ENCODE peak calls at places on chromosomes 5 and 9, in seven cellular contexts. V is mesenchymal stem cell; U is foreskin fibroblast; T is DMS153; S is activated effector memory CD4-positive, alpha-beta T cell treated with Interleukin-2 at 50 U/mL for 16 hours; X is ecto neural progenitor cell; D is left cardiac atrium. Y is an unnamed sample.

GRCh38 chr9:135070198-135070951 is 17.1 kb upstream of the OLFM1 start:
- DNase-seq in T (no peak), X (peak), V (no peak), U (no peak), D (no peak), S (no peak), Y (peak)

GRCh38 chr5:152218694-152219093 is 186.4 kb downstream of the NMUR2 start:
- DNase-seq in U (no peak), X (no peak), T (no peak), D (no peak), S (no peak), V (no peak), Y (no peak)

GRCh38 chr9:134959971-134960310 is 42.2 kb upstream of the FCN1 start:
- DNase-seq in V (no peak), U (no peak), T (no peak), D (no peak), X (no peak), S (no peak), Y (no peak)

GRCh38 chr5:40677456-40677855 is 2.3 kb upstream of the PTGER4 start:
- DNase-seq in V (no peak), X (no peak), D (no peak), S (no peak), T (no peak), U (no peak), Y (no peak)

GRCh38 chr5:105503950-105504349 is 1941.4 kb upstream of the NUDT12 start:
- DNase-seq in T (no peak), U (no peak), V (no peak), X (no peak), D (no peak), S (no peak), Y (no peak)

GRCh38 chr5:37840036-37840909 is at the start of gene GDNF:
- DNase-seq in S (no peak), X (peak), U (peak), D (peak), V (peak), T (no peak), Y (peak)

GRCh38 chr9:6551126-6551525 is 94.4 kb downstream of the GLDC start:
- DNase-seq in X (no peak), S (no peak), T (no peak), D (no peak), V (peak), U (no peak), Y (no peak)

GRCh38 chr5:104189031-104189430 is 626.4 kb upstream of the NUDT12 start:
- DNase-seq in T (no peak), D (no peak), X (no peak), V (peak), U (no peak), S (no peak), Y (no peak)

GRCh38 chr9:101398930-101399640 is 434 bp downstream of the ZNF189 start:
- DNase-seq in V (no peak), X (no peak), D (no peak), S (no peak), T (no peak), U (no peak), Y (no peak)

GRCh38 chr9:71767421-71768321 is 642 bp downstream of the CEMIP2 start:
- DNase-seq in V (peak), S (no peak), D (peak), U (peak), X (peak), T (no peak), Y (peak)

GRCh38 chr9:131731237-131731995 is 8.5 kb downstream of the RAPGEF1 start:
- DNase-seq in V (peak), S (no peak), U (no peak), D (no peak), T (no peak), X (no peak), Y (no peak)

GRCh38 chr5:9046756-9047481 is 499.0 kb downstream of the SEMA5A start:
- DNase-seq in X (no peak), D (peak), S (no peak), U (peak), T (no peak), V (peak), Y (no peak)

GRCh38 chr5:141647851-141648250 is 3.4 kb downstream of the FCHSD1 start:
- DNase-seq in V (no peak), S (no peak), U (no peak), X (no peak), T (no peak), D (no peak), Y (no peak)

GRCh38 chr9:93205045-93205768 is 21.3 kb downstream of the WNK2 start:
- DNase-seq in D (peak), U (no peak), T (no peak), X (peak), V (no peak), S (no peak), Y (peak)

GRCh38 chr9:97954550-97954989 is 16.6 kb upstream of the HEMGN start:
- DNase-seq in S (peak), V (peak), T (peak), U (no peak), X (peak), D (no peak), Y (peak)

GRCh38 chr5:137604348-137605095 is 105.4 kb upstream of the SPOCK1 start:
- DNase-seq in S (no peak), X (peak), D (no peak), T (no peak), V (no peak), U (no peak), Y (no peak)

GRCh38 chr9:113589890-113590289 is 126.4 kb downstream of the RGS3 start:
- DNase-seq in T (no peak), D (peak), V (peak), U (peak), S (no peak), X (no peak), Y (peak)

GRCh38 chr9:98860871-98861293 is 53.4 kb downstream of the GALNT12 start:
- DNase-seq in V (peak), X (no peak), U (peak), D (peak), S (no peak), T (no peak), Y (no peak)

GRCh38 chr5:126182901-126183695 is 240.1 kb upstream of the GRAMD2B start:
- DNase-seq in S (no peak), T (no peak), D (peak), U (no peak), V (no peak), X (no peak), Y (no peak)

GRCh38 chr9:88056876-88057275 is 81.4 kb downstream of the SPATA31C2 start:
- DNase-seq in X (no peak), V (peak), T (no peak), U (peak), S (no peak), D (no peak), Y (no peak)